ENCODE peak calls at places on chromosomes 13 and 19, in ten cellular contexts. One of them, this sample, is unnamed.

GRCh38 chr19:39924389-39924788 is 10.0 kb downstream of the FCGBP start:
- DNase-seq in choroid plexus epithelial cell: no peak
- DNase-seq in HFF-Myc: no peak
- DNase-seq in lower lobe of right lung: no peak
- DNase-seq in activated CD8-positive, alpha-beta T cell treated with anti-CD3 and anti-CD28 coated beads for 36 hours: no peak
- DNase-seq in breast epithelium: no peak
- DNase-seq in body of pancreas: no peak
- DNase-seq in uterus: no peak
- DNase-seq in stomach: peak
- DNase-seq in natural killer cell: no peak
- DNase-seq in this sample: no peak

GRCh38 chr19:33438016-33438671 is 64.6 kb downstream of the CEBPG start:
- DNase-seq in choroid plexus epithelial cell: peak
- DNase-seq in HFF-Myc: no peak
- DNase-seq in lower lobe of right lung: peak
- DNase-seq in activated CD8-positive, alpha-beta T cell treated with anti-CD3 and anti-CD28 coated beads for 36 hours: no peak
- DNase-seq in breast epithelium: no peak
- DNase-seq in body of pancreas: no peak
- DNase-seq in uterus: no peak
- DNase-seq in stomach: no peak
- DNase-seq in natural killer cell: no peak
- DNase-seq in this sample: no peak

GRCh38 chr13:98232456-98232855 is 55.4 kb upstream of the RNF113B start:
- DNase-seq in choroid plexus epithelial cell: peak
- DNase-seq in HFF-Myc: no peak
- DNase-seq in lower lobe of right lung: no peak
- DNase-seq in activated CD8-positive, alpha-beta T cell treated with anti-CD3 and anti-CD28 coated beads for 36 hours: no peak
- DNase-seq in breast epithelium: no peak
- DNase-seq in body of pancreas: no peak
- DNase-seq in uterus: no peak
- DNase-seq in stomach: no peak
- DNase-seq in natural killer cell: no peak
- DNase-seq in this sample: no peak

GRCh38 chr13:102870677-102871415 is 25.0 kb downstream of the ERCC5 start:
- DNase-seq in choroid plexus epithelial cell: peak
- DNase-seq in HFF-Myc: no peak
- DNase-seq in lower lobe of right lung: peak
- DNase-seq in activated CD8-positive, alpha-beta T cell treated with anti-CD3 and anti-CD28 coated beads for 36 hours: peak
- DNase-seq in breast epithelium: no peak
- DNase-seq in body of pancreas: peak
- DNase-seq in uterus: peak
- DNase-seq in stomach: peak
- DNase-seq in natural killer cell: peak
- DNase-seq in this sample: peak

GRCh38 chr19:10764340-10764894 is 46.5 kb downstream of the DNM2 start:
- DNase-seq in choroid plexus epithelial cell: no peak
- DNase-seq in HFF-Myc: no peak
- DNase-seq in lower lobe of right lung: no peak
- DNase-seq in activated CD8-positive, alpha-beta T cell treated with anti-CD3 and anti-CD28 coated beads for 36 hours: no peak
- DNase-seq in breast epithelium: no peak
- DNase-seq in body of pancreas: peak
- DNase-seq in uterus: no peak
- DNase-seq in stomach: peak
- DNase-seq in natural killer cell: no peak
- DNase-seq in this sample: no peak

GRCh38 chr19:45451181-45451849 is 16.5 kb upstream of the FOSB start:
- DNase-seq in choroid plexus epithelial cell: peak
- DNase-seq in HFF-Myc: no peak
- DNase-seq in lower lobe of right lung: no peak
- DNase-seq in activated CD8-positive, alpha-beta T cell treated with anti-CD3 and anti-CD28 coated beads for 36 hours: peak
- DNase-seq in breast epithelium: peak
- DNase-seq in body of pancreas: peak
- DNase-seq in uterus: peak
- DNase-seq in stomach: peak
- DNase-seq in natural killer cell: no peak
- DNase-seq in this sample: no peak

GRCh38 chr13:66009241-66009640 is 1220.9 kb downstream of the PCDH9 start:
- DNase-seq in choroid plexus epithelial cell: no peak
- DNase-seq in HFF-Myc: no peak
- DNase-seq in lower lobe of right lung: peak
- DNase-seq in activated CD8-positive, alpha-beta T cell treated with anti-CD3 and anti-CD28 coated beads for 36 hours: no peak
- DNase-seq in breast epithelium: no peak
- DNase-seq in body of pancreas: no peak
- DNase-seq in uterus: no peak
- DNase-seq in stomach: no peak
- DNase-seq in natural killer cell: no peak
- DNase-seq in this sample: no peak

GRCh38 chr19:731000-731399 is 19.9 kb upstream of the MISP start:
- DNase-seq in choroid plexus epithelial cell: no peak
- DNase-seq in HFF-Myc: no peak
- DNase-seq in lower lobe of right lung: no peak
- DNase-seq in activated CD8-positive, alpha-beta T cell treated with anti-CD3 and anti-CD28 coated beads for 36 hours: no peak
- DNase-seq in breast epithelium: no peak
- DNase-seq in body of pancreas: no peak
- DNase-seq in uterus: no peak
- DNase-seq in stomach: no peak
- DNase-seq in natural killer cell: no peak
- DNase-seq in this sample: no peak

GRCh38 chr13:43305416-43305815 is 282.0 kb downstream of the DNAJC15 start:
- DNase-seq in choroid plexus epithelial cell: no peak
- DNase-seq in HFF-Myc: no peak
- DNase-seq in lower lobe of right lung: no peak
- DNase-seq in activated CD8-positive, alpha-beta T cell treated with anti-CD3 and anti-CD28 coated beads for 36 hours: no peak
- DNase-seq in breast epithelium: no peak
- DNase-seq in body of pancreas: no peak
- DNase-seq in uterus: no peak
- DNase-seq in stomach: no peak
- DNase-seq in natural killer cell: no peak
- DNase-seq in this sample: no peak

GRCh38 chr19:34838753-34839431 is 65.9 kb upstream of the ZNF599 start:
- DNase-seq in choroid plexus epithelial cell: peak
- DNase-seq in HFF-Myc: no peak
- DNase-seq in lower lobe of right lung: no peak
- DNase-seq in activated CD8-positive, alpha-beta T cell treated with anti-CD3 and anti-CD28 coated beads for 36 hours: peak
- DNase-seq in breast epithelium: no peak
- DNase-seq in body of pancreas: peak
- DNase-seq in uterus: no peak
- DNase-seq in stomach: peak
- DNase-seq in natural killer cell: no peak
- DNase-seq in this sample: no peak

GRCh38 chr13:111337741-111338140 is 17.3 kb downstream of the TEX29 start:
- DNase-seq in choroid plexus epithelial cell: peak
- DNase-seq in HFF-Myc: no peak
- DNase-seq in lower lobe of right lung: no peak
- DNase-seq in activated CD8-positive, alpha-beta T cell treated with anti-CD3 and anti-CD28 coated beads for 36 hours: no peak
- DNase-seq in breast epithelium: no peak
- DNase-seq in body of pancreas: no peak
- DNase-seq in uterus: no peak
- DNase-seq in stomach: no peak
- DNase-seq in natural killer cell: no peak
- DNase-seq in this sample: no peak

GRCh38 chr19:50719566-50719965 is at the start of gene SHANK1:
- DNase-seq in choroid plexus epithelial cell: no peak
- DNase-seq in HFF-Myc: no peak
- DNase-seq in lower lobe of right lung: no peak
- DNase-seq in activated CD8-positive, alpha-beta T cell treated with anti-CD3 and anti-CD28 coated beads for 36 hours: no peak
- DNase-seq in breast epithelium: no peak
- DNase-seq in body of pancreas: no peak
- DNase-seq in uterus: no peak
- DNase-seq in stomach: no peak
- DNase-seq in natural killer cell: no peak
- DNase-seq in this sample: no peak

GRCh38 chr19:44587863-44588752 is 25.3 kb upstream of the IGSF23 start:
- DNase-seq in choroid plexus epithelial cell: peak
- DNase-seq in HFF-Myc: peak
- DNase-seq in lower lobe of right lung: no peak
- DNase-seq in activated CD8-positive, alpha-beta T cell treated with anti-CD3 and anti-CD28 coated beads for 36 hours: peak
- DNase-seq in breast epithelium: no peak
- DNase-seq in body of pancreas: no peak
- DNase-seq in uterus: no peak
- DNase-seq in stomach: no peak
- DNase-seq in natural killer cell: no peak
- DNase-seq in this sample: no peak

GRCh38 chr13:24233351-24233901 is 72.9 kb downstream of the SPATA13 start:
- DNase-seq in choroid plexus epithelial cell: peak
- DNase-seq in HFF-Myc: no peak
- DNase-seq in lower lobe of right lung: no peak
- DNase-seq in activated CD8-positive, alpha-beta T cell treated with anti-CD3 and anti-CD28 coated beads for 36 hours: no peak
- DNase-seq in breast epithelium: no peak
- DNase-seq in body of pancreas: no peak
- DNase-seq in uterus: no peak
- DNase-seq in stomach: no peak
- DNase-seq in natural killer cell: no peak
- DNase-seq in this sample: no peak

GRCh38 chr19:34172661-34173144 is 399 bp downstream of the LSM14A start:
- DNase-seq in choroid plexus epithelial cell: no peak
- DNase-seq in HFF-Myc: no peak
- DNase-seq in lower lobe of right lung: peak
- DNase-seq in activated CD8-positive, alpha-beta T cell treated with anti-CD3 and anti-CD28 coated beads for 36 hours: peak
- DNase-seq in breast epithelium: no peak
- DNase-seq in body of pancreas: peak
- DNase-seq in uterus: peak
- DNase-seq in stomach: no peak
- DNase-seq in natural killer cell: no peak
- DNase-seq in this sample: no peak

DNA sequence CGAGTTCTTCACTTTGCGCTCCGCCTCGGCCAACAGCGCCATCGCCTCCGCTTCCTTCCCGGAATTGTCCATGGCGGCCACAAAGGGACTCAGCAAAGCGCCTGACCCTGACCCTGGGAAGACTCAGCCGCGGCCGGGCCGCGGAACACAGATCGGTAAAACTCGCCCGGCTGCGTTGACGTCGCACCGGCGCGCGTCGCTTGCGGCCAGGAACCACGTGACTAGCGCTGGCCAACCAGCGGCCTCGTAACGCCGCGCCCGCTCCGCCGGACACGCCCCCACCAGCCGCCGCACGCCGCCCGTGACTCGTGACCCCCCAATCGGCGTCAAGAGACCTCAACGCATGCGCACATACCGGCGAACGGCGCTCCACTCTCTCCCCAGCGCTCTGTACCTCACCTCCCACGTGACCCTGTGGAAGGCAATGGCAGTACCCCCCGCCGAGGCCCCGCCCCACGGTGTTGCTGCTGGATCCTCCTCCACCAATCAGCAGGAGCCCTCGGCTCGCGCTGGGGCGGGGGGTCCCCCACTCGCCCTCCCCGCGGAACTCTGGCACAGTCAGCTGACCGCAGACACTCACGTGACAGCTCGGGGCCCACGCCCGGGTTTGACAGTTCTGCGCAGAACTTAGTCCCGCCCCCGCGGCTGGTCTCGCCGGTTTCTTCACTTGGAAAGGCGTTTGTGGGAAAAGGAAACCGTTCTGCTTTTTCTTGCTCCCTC is at the start of gene NAPA:
- DNase-seq in choroid plexus epithelial cell: peak
- DNase-seq in HFF-Myc: peak
- DNase-seq in lower lobe of right lung: peak
- DNase-seq in activated CD8-positive, alpha-beta T cell treated with anti-CD3 and anti-CD28 coated beads for 36 hours: peak
- DNase-seq in breast epithelium: peak
- DNase-seq in body of pancreas: peak
- DNase-seq in uterus: peak
- DNase-seq in stomach: peak
- DNase-seq in natural killer cell: peak
- DNase-seq in this sample: peak
- TF ChIP-seq CTCF in choroid plexus epithelial cell: no peak
- TF ChIP-seq CTCF in HFF-Myc: no peak
- TF ChIP-seq CTCF in lower lobe of right lung: no peak
- TF ChIP-seq CTCF in activated CD8-positive, alpha-beta T cell treated with anti-CD3 and anti-CD28 coated beads for 36 hours: no peak
- TF ChIP-seq CTCF in breast epithelium: no peak
- TF ChIP-seq CTCF in body of pancreas: no peak
- TF ChIP-seq CTCF in uterus: no peak
- TF ChIP-seq CTCF in stomach: no peak
- TF ChIP-seq CTCF in natural killer cell: no peak
- TF ChIP-seq CTCF in this sample: no peak

GRCh38 chr19:20247016-20247683 is 80.1 kb downstream of the ZNF486 start:
- DNase-seq in choroid plexus epithelial cell: peak
- DNase-seq in HFF-Myc: no peak
- DNase-seq in lower lobe of right lung: no peak
- DNase-seq in activated CD8-positive, alpha-beta T cell treated with anti-CD3 and anti-CD28 coated beads for 36 hours: peak
- DNase-seq in breast epithelium: no peak
- DNase-seq in body of pancreas: peak
- DNase-seq in uterus: peak
- DNase-seq in stomach: peak
- DNase-seq in natural killer cell: no peak
- DNase-seq in this sample: no peak
- TF ChIP-seq CTCF in choroid plexus epithelial cell: peak
- TF ChIP-seq CTCF in HFF-Myc: no peak
- TF ChIP-seq CTCF in lower lobe of right lung: peak
- TF ChIP-seq CTCF in activated CD8-positive, alpha-beta T cell treated with anti-CD3 and anti-CD28 coated beads for 36 hours: peak
- TF ChIP-seq CTCF in breast epithelium: no peak
- TF ChIP-seq CTCF in body of pancreas: peak
- TF ChIP-seq CTCF in uterus: no peak
- TF ChIP-seq CTCF in stomach: peak
- TF ChIP-seq CTCF in natural killer cell: no peak
- TF ChIP-seq CTCF in this sample: peak

GRCh38 chr19:42697884-42698283 is 42.4 kb downstream of the PSG3 start:
- DNase-seq in choroid plexus epithelial cell: no peak
- DNase-seq in HFF-Myc: no peak
- DNase-seq in lower lobe of right lung: no peak
- DNase-seq in activated CD8-positive, alpha-beta T cell treated with anti-CD3 and anti-CD28 coated beads for 36 hours: no peak
- DNase-seq in breast epithelium: no peak
- DNase-seq in body of pancreas: no peak
- DNase-seq in uterus: no peak
- DNase-seq in stomach: no peak
- DNase-seq in natural killer cell: no peak
- DNase-seq in this sample: no peak

GRCh38 chr19:42695811-42696503 is 44.3 kb downstream of the PSG3 start:
- DNase-seq in choroid plexus epithelial cell: no peak
- DNase-seq in HFF-Myc: no peak
- DNase-seq in lower lobe of right lung: no peak
- DNase-seq in activated CD8-positive, alpha-beta T cell treated with anti-CD3 and anti-CD28 coated beads for 36 hours: no peak
- DNase-seq in breast epithelium: no peak
- DNase-seq in body of pancreas: no peak
- DNase-seq in uterus: no peak
- DNase-seq in stomach: no peak
- DNase-seq in natural killer cell: no peak
- DNase-seq in this sample: no peak

GRCh38 chr19:42693760-42694350 is 46.4 kb downstream of the PSG3 start:
- DNase-seq in choroid plexus epithelial cell: peak
- DNase-seq in HFF-Myc: peak
- DNase-seq in lower lobe of right lung: no peak
- DNase-seq in activated CD8-positive, alpha-beta T cell treated with anti-CD3 and anti-CD28 coated beads for 36 hours: peak
- DNase-seq in breast epithelium: no peak
- DNase-seq in body of pancreas: peak
- DNase-seq in uterus: no peak
- DNase-seq in stomach: no peak
- DNase-seq in natural killer cell: no peak
- DNase-seq in this sample: peak
- TF ChIP-seq CTCF in choroid plexus epithelial cell: peak
- TF ChIP-seq CTCF in HFF-Myc: peak
- TF ChIP-seq CTCF in lower lobe of right lung: no peak
- TF ChIP-seq CTCF in activated CD8-positive, alpha-beta T cell treated with anti-CD3 and anti-CD28 coated beads for 36 hours: peak
- TF ChIP-seq CTCF in breast epithelium: no peak
- TF ChIP-seq CTCF in body of pancreas: peak
- TF ChIP-seq CTCF in uterus: no peak
- TF ChIP-seq CTCF in stomach: no peak
- TF ChIP-seq CTCF in natural killer cell: no peak
- TF ChIP-seq CTCF in this sample: peak

DNA sequence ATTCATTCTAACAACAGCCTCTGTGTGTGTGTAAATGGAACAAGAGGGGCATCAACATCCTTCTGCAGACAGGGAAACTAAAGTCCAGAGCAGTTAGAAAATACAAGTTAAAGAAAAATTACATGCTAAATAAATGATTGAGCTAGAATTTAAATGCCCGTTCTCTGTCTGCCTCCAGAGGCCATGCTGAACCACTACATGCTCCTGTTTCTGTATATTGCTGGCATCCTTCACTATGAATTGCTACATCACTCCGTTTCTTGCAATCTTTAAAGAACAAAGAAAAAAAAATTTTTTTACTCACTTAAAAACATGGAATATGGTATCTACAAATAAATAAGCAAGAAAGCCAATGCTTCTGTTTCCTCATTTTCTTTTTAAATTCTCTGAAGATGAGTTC is 47.9 kb downstream of the DCT start:
- DNase-seq in choroid plexus epithelial cell: peak
- DNase-seq in HFF-Myc: no peak
- DNase-seq in lower lobe of right lung: no peak
- DNase-seq in activated CD8-positive, alpha-beta T cell treated with anti-CD3 and anti-CD28 coated beads for 36 hours: no peak
- DNase-seq in breast epithelium: no peak
- DNase-seq in body of pancreas: no peak
- DNase-seq in uterus: no peak
- DNase-seq in stomach: no peak
- DNase-seq in natural killer cell: no peak
- DNase-seq in this sample: no peak
- TF ChIP-seq CTCF in choroid plexus epithelial cell: peak
- TF ChIP-seq CTCF in HFF-Myc: no peak
- TF ChIP-seq CTCF in lower lobe of right lung: no peak
- TF ChIP-seq CTCF in activated CD8-positive, alpha-beta T cell treated with anti-CD3 and anti-CD28 coated beads for 36 hours: no peak
- TF ChIP-seq CTCF in breast epithelium: no peak
- TF ChIP-seq CTCF in body of pancreas: no peak
- TF ChIP-seq CTCF in uterus: no peak
- TF ChIP-seq CTCF in stomach: no peak
- TF ChIP-seq CTCF in natural killer cell: no peak
- TF ChIP-seq CTCF in this sample: no peak